ENCODE peak calls at places on chromosomes 7 and 10, in six cellular contexts. A, Z, L, P, Y and Q are unnamed samples.

GRCh38 chr7:131653418-131654248 is 97.2 kb upstream of the PODXL start:
- DNase-seq in A (no peak), Z (no peak), L (no peak), P (no peak), Y (no peak), Q (no peak)

GRCh38 chr7:41880107-41880506 is 177.2 kb upstream of the INHBA start:
- DNase-seq in A (no peak), Z (no peak), L (no peak), P (no peak), Y (no peak), Q (no peak)

GRCh38 chr10:123558651-123559050 is 107.5 kb upstream of the GPR26 start:
- DNase-seq in A (no peak), Z (no peak), L (no peak), P (no peak), Y (no peak), Q (no peak)

GRCh38 chr7:18573410-18574234 is 78.1 kb downstream of the HDAC9 start:
- DNase-seq in A (no peak), Z (no peak), L (no peak), P (no peak), Y (no peak), Q (no peak)

GRCh38 chr10:118504044-118504944 is 91.2 kb downstream of the PRLHR start:
- DNase-seq in A (peak), Z (no peak), L (no peak), P (peak), Y (no peak), Q (peak)

GRCh38 chr10:76429331-76429625 is 997.9 kb downstream of the LRMDA start:
- DNase-seq in A (no peak), Z (no peak), L (no peak), P (no peak), Y (no peak), Q (no peak)

GRCh38 chr7:148733496-148733895 is 34.8 kb downstream of the CUL1 start:
- DNase-seq in A (no peak), Z (no peak), L (no peak), P (no peak), Y (no peak), Q (no peak)

GRCh38 chr7:157299613-157300405 is 37.0 kb upstream of the DNAJB6 start:
- DNase-seq in A (no peak), Z (no peak), L (no peak), P (peak), Y (no peak), Q (peak)

GRCh38 chr7:99729501-99730261 is 5.3 kb downstream of the CYP3A7 start:
- DNase-seq in A (no peak), Z (no peak), L (peak), P (no peak), Y (no peak), Q (no peak)

GRCh38 chr7:87119581-87119980 is 32.7 kb upstream of the DMTF1 start:
- DNase-seq in A (no peak), Z (no peak), L (no peak), P (no peak), Y (no peak), Q (no peak)

GRCh38 chr7:7274782-7275181 is 92.4 kb downstream of the C1GALT1 start:
- DNase-seq in A (peak), Z (no peak), L (no peak), P (no peak), Y (no peak), Q (no peak)

GRCh38 chr7:129908181-129908580 is 44.6 kb downstream of the UBE2H start:
- DNase-seq in A (no peak), Z (no peak), L (no peak), P (no peak), Y (no peak), Q (no peak)

GRCh38 chr10:27911645-27912044 is 87.2 kb downstream of the ODAD2 start:
- DNase-seq in A (peak), Z (no peak), L (no peak), P (no peak), Y (no peak), Q (no peak)

GRCh38 chr10:30056767-30057355 is 2.5 kb downstream of the JCAD start:
- DNase-seq in A (peak), Z (no peak), L (no peak), P (peak), Y (no peak), Q (no peak)

GRCh38 chr10:77360121-77360520 is 277.5 kb downstream of the KCNMA1 start:
- DNase-seq in A (no peak), Z (no peak), L (no peak), P (no peak), Y (no peak), Q (no peak)

DNA sequence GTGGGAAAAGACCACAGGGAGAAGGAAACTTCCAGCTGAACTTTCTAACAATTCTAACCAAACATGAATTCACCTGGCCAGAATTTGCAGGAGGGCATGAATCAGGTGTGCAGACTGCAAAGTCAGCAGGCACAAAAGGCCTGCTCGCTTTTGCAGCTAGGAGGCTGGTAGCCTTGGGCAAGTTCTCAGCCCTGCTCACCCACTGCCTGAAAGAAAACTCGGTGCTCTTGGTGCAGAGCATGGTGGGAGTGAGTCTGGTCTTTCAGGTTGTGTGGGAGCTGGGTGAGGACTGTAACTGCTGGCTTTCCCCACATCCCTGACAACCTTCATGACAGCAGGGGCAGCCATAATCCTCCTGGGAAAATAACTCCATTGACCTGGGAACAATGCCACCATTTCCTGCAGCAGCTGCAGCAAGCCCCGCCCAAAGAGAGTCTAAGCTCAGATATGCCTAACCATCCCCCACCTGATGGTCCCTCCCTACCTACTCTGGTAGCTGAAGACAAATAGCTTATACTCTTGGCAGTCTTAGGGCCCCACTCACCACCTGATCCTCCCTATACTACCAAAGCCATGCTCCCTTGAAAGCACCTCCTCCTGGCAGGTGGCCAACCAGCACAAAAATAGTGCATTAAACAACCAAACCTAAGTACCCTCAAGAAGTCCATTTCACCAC is 31.6 kb downstream of the ZNF117 start:
- DNase-seq in A (peak), Z (no peak), L (peak), P (no peak), Y (no peak), Q (no peak)
- TF ChIP-seq ZNF274 in A (no peak), Z (no peak), L (no peak), P (no peak), Y (no peak), Q (no peak)

DNA sequence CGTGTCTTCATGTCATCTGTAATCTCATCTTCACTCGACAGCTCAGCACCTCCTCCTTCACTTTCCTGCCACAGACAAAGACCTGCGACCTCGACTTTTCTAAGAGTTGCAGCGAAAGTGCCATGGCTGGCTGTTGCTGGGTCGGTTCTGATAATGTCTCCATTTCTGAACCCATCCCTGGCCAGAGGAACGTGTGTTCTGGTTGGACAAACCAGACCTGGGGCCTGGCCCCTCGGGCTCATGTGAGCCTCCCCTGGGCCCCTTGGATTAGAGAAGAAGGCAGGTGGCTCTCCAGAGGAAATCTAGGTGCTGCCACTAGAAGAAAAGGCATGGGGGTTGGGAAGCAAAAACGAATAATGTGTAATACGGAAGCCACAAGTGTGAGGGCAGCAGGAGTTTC is 273.7 kb downstream of the GLRX3 start:
- DNase-seq in A (no peak), Z (no peak), L (no peak), P (no peak), Y (no peak), Q (no peak)
- TF ChIP-seq ZNF274 in A (no peak), Z (no peak), L (no peak), P (no peak), Y (no peak), Q (no peak)

GRCh38 chr10:117092386-117092785 is 45.7 kb downstream of the VAX1 start:
- DNase-seq in A (no peak), Z (no peak), L (no peak), P (no peak), Y (no peak), Q (no peak)

GRCh38 chr10:117094856-117095255 is 43.2 kb downstream of the VAX1 start:
- DNase-seq in A (peak), Z (no peak), L (no peak), P (no peak), Y (no peak), Q (no peak)

GRCh38 chr10:117090831-117091230 is 47.2 kb downstream of the VAX1 start:
- DNase-seq in A (no peak), Z (no peak), L (no peak), P (no peak), Y (no peak), Q (no peak)

DNA sequence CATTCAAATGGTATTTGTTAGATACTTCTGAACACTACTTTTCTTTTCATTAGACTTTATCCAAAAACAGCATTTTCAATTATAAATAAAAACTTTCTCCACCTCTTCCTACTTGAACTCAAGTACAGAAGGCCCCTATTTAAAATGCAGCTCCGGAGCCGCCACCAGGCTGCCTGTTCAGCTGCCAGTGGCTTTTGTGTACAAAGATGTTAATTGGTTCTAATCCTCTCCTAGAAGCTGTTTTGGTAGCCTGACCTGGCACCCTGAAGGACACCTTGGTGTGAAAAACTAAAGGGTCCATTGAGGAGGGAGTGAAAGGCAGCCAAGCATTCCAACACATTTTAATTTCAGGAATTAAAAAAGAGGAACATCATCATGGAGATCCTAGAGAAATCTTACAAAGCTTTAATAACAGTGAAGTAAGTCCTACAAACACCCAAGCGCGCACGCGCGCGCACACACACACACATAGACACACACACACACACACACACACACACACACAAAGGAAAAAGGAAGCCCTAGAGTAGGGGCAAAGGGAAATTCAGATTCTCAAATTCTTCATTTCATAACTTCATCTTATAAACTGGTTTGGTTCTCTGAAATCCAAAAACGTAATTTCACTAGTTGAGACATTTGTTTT is 41.4 kb downstream of the VAX1 start:
- DNase-seq in A (peak), Z (no peak), L (no peak), P (no peak), Y (no peak), Q (no peak)
- TF ChIP-seq ZNF274 in A (no peak), Z (no peak), L (no peak), P (no peak), Y (no peak), Q (no peak)

DNA sequence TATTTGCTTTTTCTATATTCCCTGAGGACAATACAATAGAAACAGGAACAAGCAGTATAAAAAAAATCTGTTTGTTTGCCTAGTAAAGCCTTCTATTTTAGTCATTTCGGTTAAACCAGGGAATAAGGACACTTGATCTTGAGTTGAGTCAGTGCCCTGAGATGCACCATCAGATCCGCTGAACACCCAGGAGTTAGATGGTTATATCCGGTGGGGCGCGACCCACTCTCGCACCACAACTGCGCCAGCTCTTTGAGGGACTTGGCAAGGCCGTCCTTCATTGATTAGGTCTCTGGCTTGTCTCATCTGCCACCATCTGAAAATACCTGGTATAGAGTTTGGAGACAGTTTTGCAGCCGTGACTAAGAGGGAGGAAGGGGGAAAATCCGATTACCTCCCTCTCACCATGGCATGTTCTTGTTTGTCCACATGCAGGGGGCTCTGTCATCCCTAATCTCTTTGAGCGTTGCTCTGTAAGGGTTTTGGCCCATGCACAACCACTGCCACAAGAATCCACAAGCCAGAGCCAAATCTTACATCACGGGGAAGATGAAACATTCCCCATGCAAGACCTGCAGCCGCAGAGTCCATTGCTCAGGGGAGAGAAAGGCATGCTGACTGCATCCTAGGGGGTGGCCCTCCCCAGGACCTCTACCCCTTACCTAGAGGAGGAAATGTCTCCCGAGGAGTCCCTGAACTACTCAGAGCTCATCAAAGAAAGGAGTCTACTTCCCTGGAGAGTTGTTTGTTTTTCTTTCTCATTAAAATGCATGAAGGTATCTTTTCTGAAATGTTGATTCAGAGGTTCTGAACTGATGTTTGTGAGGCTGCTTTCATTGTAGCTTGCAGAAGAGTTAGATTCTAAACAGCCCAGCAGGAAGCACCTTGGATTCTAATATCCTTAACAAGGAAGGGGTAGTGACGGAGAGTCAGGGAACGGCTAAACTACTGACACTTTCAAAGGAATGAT is 101.6 kb upstream of the FAM171A1 start:
- DNase-seq in A (peak), Z (peak), L (no peak), P (no peak), Y (no peak), Q (no peak)
- TF ChIP-seq ZNF274 in A (no peak), Z (no peak), L (no peak), P (no peak), Y (no peak), Q (no peak)

DNA sequence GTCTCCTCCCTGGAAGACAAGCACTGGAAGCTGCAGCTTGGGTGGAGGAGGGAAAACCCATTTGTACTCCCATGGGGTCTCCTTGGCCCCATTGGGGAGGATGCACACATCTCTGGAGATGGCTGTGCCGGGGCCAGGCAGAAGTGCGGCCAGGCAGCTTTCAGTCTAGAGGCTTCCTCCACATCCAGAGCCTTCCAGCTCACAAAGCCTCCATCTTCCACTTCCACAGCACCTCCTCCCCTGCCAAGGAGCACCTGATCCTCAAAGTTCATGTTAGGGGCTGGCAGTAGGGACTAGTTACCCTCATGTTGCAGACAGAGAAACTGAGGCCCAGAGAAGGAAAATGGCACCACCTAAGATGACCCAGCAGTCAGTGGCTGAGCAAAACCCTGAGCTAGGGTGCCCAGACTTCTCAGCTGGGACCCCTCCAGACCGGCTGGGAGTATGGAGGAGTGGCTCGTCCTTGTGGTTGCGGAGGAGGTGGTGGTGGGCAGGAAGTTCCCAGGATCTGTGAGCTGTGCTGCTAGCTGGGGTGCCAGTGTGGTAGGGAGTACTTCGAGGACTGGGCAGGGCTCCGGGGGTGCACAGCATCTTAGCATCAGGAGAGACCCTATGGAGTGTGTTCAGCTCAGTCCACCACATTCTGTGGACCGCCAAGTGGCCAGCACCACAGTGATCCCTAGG is 44.2 kb downstream of the ADCYAP1R1 start:
- DNase-seq in A (no peak), Z (no peak), L (no peak), P (no peak), Y (no peak), Q (no peak)
- TF ChIP-seq ZNF274 in A (no peak), Z (no peak), L (no peak), P (no peak), Y (no peak), Q (no peak)

DNA sequence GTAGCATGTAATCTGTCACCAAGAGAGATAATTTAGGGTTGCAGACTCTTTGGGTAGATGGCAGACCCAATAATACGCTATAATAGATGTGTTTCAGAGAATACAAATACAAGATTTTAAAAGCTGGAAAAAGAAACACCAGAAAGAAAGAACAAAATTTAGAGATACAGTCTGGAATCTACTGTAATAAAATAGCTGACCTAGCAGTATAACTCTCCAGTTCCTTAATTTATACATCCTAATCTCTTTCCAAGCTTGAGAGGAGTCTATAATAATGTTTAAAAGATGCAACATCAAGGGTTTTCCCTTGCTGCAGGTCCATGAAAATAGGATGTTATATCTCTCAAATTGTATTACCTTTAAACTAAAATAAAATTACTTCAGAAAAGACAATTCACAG is 27.2 kb upstream of the GPR22 start:
- DNase-seq in A (no peak), Z (no peak), L (no peak), P (no peak), Y (no peak), Q (no peak)
- TF ChIP-seq ZNF274 in A (no peak), Z (no peak), L (no peak), P (no peak), Y (no peak), Q (no peak)

GRCh38 chr7:34091330-34091917 is 186.1 kb downstream of the BMPER start:
- DNase-seq in A (peak), Z (peak), L (peak), P (peak), Y (no peak), Q (no peak)
- TF ChIP-seq ZNF274 in A (no peak), Z (no peak), L (no peak), P (no peak), Y (no peak), Q (no peak)

GRCh38 chr7:5494320-5494682 is 70.7 kb upstream of the TNRC18 start:
- DNase-seq in A (no peak), Z (no peak), L (no peak), P (no peak), Y (no peak), Q (no peak)

GRCh38 chr7:5492249-5493020 is 68.8 kb upstream of the TNRC18 start:
- DNase-seq in A (no peak), Z (peak), L (no peak), P (no peak), Y (no peak), Q (peak)

GRCh38 chr7:5488286-5488878 is 64.7 kb upstream of the TNRC18 start:
- DNase-seq in A (no peak), Z (no peak), L (no peak), P (no peak), Y (no peak), Q (no peak)

GRCh38 chr7:5489991-5490536 is 66.4 kb upstream of the TNRC18 start:
- DNase-seq in A (no peak), Z (no peak), L (no peak), P (no peak), Y (no peak), Q (no peak)

GRCh38 chr7:5491251-5492044 is 67.8 kb upstream of the TNRC18 start:
- DNase-seq in A (no peak), Z (no peak), L (no peak), P (no peak), Y (no peak), Q (no peak)
- TF ChIP-seq ZNF274 in A (no peak), Z (no peak), L (no peak), P (no peak), Y (no peak), Q (no peak)

GRCh38 chr10:60282771-60283353 is 106.8 kb downstream of the ANK3 start:
- DNase-seq in A (no peak), Z (no peak), L (peak), P (no peak), Y (no peak), Q (no peak)
- TF ChIP-seq ZNF274 in A (no peak), Z (no peak), L (no peak), P (no peak), Y (no peak), Q (no peak)